ENCODE peak calls at places on chromosome 2, in nine cellular contexts. O, Y, F, H, S, C, L, V and Q are unnamed samples.

GRCh38 chr2:223949241-223949640 is 4.1 kb upstream of the WDFY1 start:
- DNase-seq in O (no peak), V (no peak), H (no peak), L (no peak), Y (no peak), S (no peak), F (no peak), C (no peak), Q (no peak)

GRCh38 chr2:72533767-72534166 is 292.1 kb downstream of the EXOC6B start:
- DNase-seq in O (no peak), V (no peak), S (no peak), H (no peak), C (no peak), Y (peak; percentile 43), F (peak; percentile 57), L (no peak), Q (peak; percentile 71)

GRCh38 chr2:168784993-168785392 is 17.4 kb upstream of the NOSTRIN start:
- DNase-seq in S (no peak), O (no peak), H (no peak), V (no peak), F (no peak), L (no peak), Y (no peak), C (no peak), Q (no peak)

GRCh38 chr2:157229572-157229971 is 27.9 kb upstream of the GALNT5 start:
- DNase-seq in O (no peak), V (no peak), L (no peak), F (peak; percentile 94), C (no peak), Y (peak; percentile 83), H (no peak), S (no peak), Q (peak; percentile 69)

GRCh38 chr2:82994186-82994585 is 1464.9 kb downstream of the SUCLG1 start:
- DNase-seq in L (no peak), O (no peak), V (no peak), F (no peak), H (no peak), Y (no peak), S (no peak), C (no peak), Q (peak; percentile 18)

GRCh38 chr2:54977149-54977548 is 73.1 kb downstream of the RTN4 start:
- DNase-seq in L (no peak), C (no peak), H (no peak), F (no peak), O (no peak), S (no peak), V (no peak), Y (no peak), Q (no peak)

GRCh38 chr2:168976034-168976654 is 55.0 kb downstream of the ABCB11 start:
- DNase-seq in L (no peak), C (no peak), H (peak; percentile 7), F (no peak), Y (no peak), O (no peak), S (no peak), V (no peak), Q (no peak)

GRCh38 chr2:171485116-171485515 is 37.2 kb upstream of the CYBRD1 start:
- DNase-seq in C (no peak), S (no peak), L (no peak), H (no peak), F (peak; percentile 20), V (no peak), O (no peak), Y (no peak), Q (no peak)

GRCh38 chr2:48284624-48285212 is 245.2 kb upstream of the STON1 start:
- DNase-seq in V (peak; percentile 88), F (no peak), C (peak; percentile 59), O (no peak), Y (no peak), S (no peak), H (no peak), L (no peak), Q (no peak)

GRCh38 chr2:209556354-209556961 is 132.6 kb downstream of the MAP2 start:
- DNase-seq in C (no peak), S (no peak), V (peak; percentile 29), H (peak; percentile 71), O (no peak), Y (peak; percentile 39), F (peak; percentile 59), L (no peak), Q (peak; percentile 50)

GRCh38 chr2:26298638-26299393 is 47.1 kb upstream of the SELENOI start:
- DNase-seq in Y (peak; percentile 48), S (no peak), C (peak; percentile 75), L (no peak), H (no peak), V (no peak), F (peak; percentile 48), O (no peak), Q (peak; percentile 64)

GRCh38 chr2:198499539-198499938 is 695.1 kb downstream of the PLCL1 start:
- DNase-seq in O (no peak), L (peak; percentile 53), C (peak; percentile 42), F (peak; percentile 22), Y (no peak), V (no peak), H (no peak), S (no peak), Q (peak; percentile 2)

GRCh38 chr2:55048514-55048924 is 1.7 kb downstream of the RTN4 start:
- DNase-seq in O (no peak), F (peak; percentile 45), H (peak; percentile 49), S (no peak), L (no peak), V (peak; percentile 61), Y (peak; percentile 17), C (peak; percentile 54), Q (peak; percentile 66)

GRCh38 chr2:39837856-39838453 is 58.9 kb upstream of the THUMPD2 start:
- DNase-seq in F (peak; percentile 42), O (no peak), H (peak; percentile 52), Y (peak; percentile 42), S (no peak), V (peak; percentile 11), C (peak; percentile 79), L (no peak), Q (peak; percentile 62)

GRCh38 chr2:96802281-96802595 is 13.8 kb upstream of the CNNM3 start:
- DNase-seq in L (no peak), S (no peak), H (no peak), C (no peak), Y (no peak), V (no peak), F (no peak), O (no peak), Q (no peak)